ENCODE peak calls at places on chromosomes 5 and 9, in eight cellular contexts. One of them, this sample, is unnamed.

GRCh38 chr5:77356740-77357139 is 135.4 kb downstream of the WDR41 start:
- DNase-seq in keratinocyte: no peak
- DNase-seq in MM.1S: no peak
- DNase-seq in fibroblast of lung: peak
- DNase-seq in astrocyte: peak
- DNase-seq in GM12878: peak
- DNase-seq in IMR-90: peak
- DNase-seq in H9: no peak
- DNase-seq in this sample: no peak

GRCh38 chr5:121489972-121490371 is 361.7 kb upstream of the FTMT start:
- DNase-seq in MM.1S: no peak
- DNase-seq in IMR-90: no peak
- DNase-seq in astrocyte: no peak
- DNase-seq in keratinocyte: no peak
- DNase-seq in GM12878: no peak
- DNase-seq in fibroblast of lung: no peak
- DNase-seq in H9: no peak
- DNase-seq in this sample: no peak

GRCh38 chr9:1429328-1429727 is 379.2 kb downstream of the DMRT2 start:
- DNase-seq in astrocyte: no peak
- DNase-seq in H9: no peak
- DNase-seq in IMR-90: no peak
- DNase-seq in GM12878: no peak
- DNase-seq in fibroblast of lung: no peak
- DNase-seq in MM.1S: no peak
- DNase-seq in keratinocyte: no peak
- DNase-seq in this sample: no peak

GRCh38 chr9:84828101-84828500 is 158.6 kb downstream of the NTRK2 start:
- DNase-seq in GM12878: no peak
- DNase-seq in fibroblast of lung: no peak
- DNase-seq in H9: no peak
- DNase-seq in MM.1S: no peak
- DNase-seq in astrocyte: no peak
- DNase-seq in keratinocyte: no peak
- DNase-seq in IMR-90: no peak
- DNase-seq in this sample: no peak

GRCh38 chr5:138354926-138355378 is 2.5 kb downstream of the KDM3B start:
- DNase-seq in H9: peak
- DNase-seq in fibroblast of lung: peak
- DNase-seq in astrocyte: peak
- DNase-seq in IMR-90: peak
- DNase-seq in keratinocyte: no peak
- DNase-seq in GM12878: peak
- DNase-seq in MM.1S: peak
- DNase-seq in this sample: peak

GRCh38 chr9:81534138-81534865 is 155.0 kb downstream of the TLE1 start:
- DNase-seq in MM.1S: no peak
- DNase-seq in H9: no peak
- DNase-seq in IMR-90: peak
- DNase-seq in fibroblast of lung: no peak
- DNase-seq in GM12878: no peak
- DNase-seq in astrocyte: no peak
- DNase-seq in keratinocyte: peak
- DNase-seq in this sample: peak

GRCh38 chr9:110050925-110051355 is 157.0 kb downstream of the C9orf152 start:
- DNase-seq in H9: no peak
- DNase-seq in keratinocyte: peak
- DNase-seq in MM.1S: peak
- DNase-seq in astrocyte: peak
- DNase-seq in fibroblast of lung: peak
- DNase-seq in IMR-90: peak
- DNase-seq in GM12878: no peak
- DNase-seq in this sample: no peak

GRCh38 chr9:123806829-123807228 is 123.1 kb downstream of the DENND1A start:
- DNase-seq in H9: no peak
- DNase-seq in fibroblast of lung: no peak
- DNase-seq in MM.1S: no peak
- DNase-seq in GM12878: no peak
- DNase-seq in astrocyte: no peak
- DNase-seq in keratinocyte: no peak
- DNase-seq in IMR-90: no peak
- DNase-seq in this sample: no peak

GRCh38 chr5:73691301-73691700 is 65.3 kb downstream of the ARHGEF28 start:
- DNase-seq in MM.1S: no peak
- DNase-seq in GM12878: no peak
- DNase-seq in IMR-90: peak
- DNase-seq in keratinocyte: no peak
- DNase-seq in fibroblast of lung: peak
- DNase-seq in astrocyte: peak
- DNase-seq in H9: no peak
- DNase-seq in this sample: no peak

GRCh38 chr5:147576646-147577535 is 67.0 kb upstream of the DPYSL3 start:
- DNase-seq in MM.1S: peak
- DNase-seq in H9: peak
- DNase-seq in astrocyte: no peak
- DNase-seq in GM12878: no peak
- DNase-seq in IMR-90: peak
- DNase-seq in fibroblast of lung: peak
- DNase-seq in keratinocyte: no peak
- DNase-seq in this sample: peak

GRCh38 chr9:2493106-2493505 is 128.5 kb upstream of the VLDLR start:
- DNase-seq in keratinocyte: no peak
- DNase-seq in astrocyte: peak
- DNase-seq in IMR-90: peak
- DNase-seq in fibroblast of lung: peak
- DNase-seq in H9: no peak
- DNase-seq in MM.1S: no peak
- DNase-seq in GM12878: no peak
- DNase-seq in this sample: no peak

GRCh38 chr5:138955672-138956295 is 80.6 kb upstream of the LRRTM2 start:
- DNase-seq in H9: no peak
- DNase-seq in keratinocyte: no peak
- DNase-seq in fibroblast of lung: no peak
- DNase-seq in GM12878: no peak
- DNase-seq in IMR-90: no peak
- DNase-seq in MM.1S: no peak
- DNase-seq in astrocyte: no peak
- DNase-seq in this sample: no peak

GRCh38 chr9:121545875-121546423 is 46.3 kb upstream of the GGTA1 start:
- DNase-seq in GM12878: no peak
- DNase-seq in keratinocyte: peak
- DNase-seq in fibroblast of lung: peak
- DNase-seq in H9: peak
- DNase-seq in MM.1S: peak
- DNase-seq in astrocyte: peak
- DNase-seq in IMR-90: peak
- DNase-seq in this sample: peak
- H3K9ac ChIP-seq in GM12878: no peak
- H3K9ac ChIP-seq in keratinocyte: no peak
- H3K9ac ChIP-seq in fibroblast of lung: no peak
- H3K9ac ChIP-seq in H9: no peak
- H3K9ac ChIP-seq in MM.1S: peak
- H3K9ac ChIP-seq in astrocyte: peak
- H3K9ac ChIP-seq in IMR-90: peak
- H3K9ac ChIP-seq in this sample: no peak

GRCh38 chr5:142825378-142826089 is 55.4 kb downstream of the ARHGAP26 start:
- DNase-seq in keratinocyte: no peak
- DNase-seq in GM12878: no peak
- DNase-seq in H9: no peak
- DNase-seq in fibroblast of lung: no peak
- DNase-seq in IMR-90: no peak
- DNase-seq in MM.1S: no peak
- DNase-seq in astrocyte: no peak
- DNase-seq in this sample: peak
- H3K9ac ChIP-seq in keratinocyte: no peak
- H3K9ac ChIP-seq in GM12878: no peak
- H3K9ac ChIP-seq in H9: no peak
- H3K9ac ChIP-seq in fibroblast of lung: no peak
- H3K9ac ChIP-seq in IMR-90: no peak
- H3K9ac ChIP-seq in MM.1S: no peak
- H3K9ac ChIP-seq in astrocyte: no peak
- H3K9ac ChIP-seq in this sample: no peak

DNA sequence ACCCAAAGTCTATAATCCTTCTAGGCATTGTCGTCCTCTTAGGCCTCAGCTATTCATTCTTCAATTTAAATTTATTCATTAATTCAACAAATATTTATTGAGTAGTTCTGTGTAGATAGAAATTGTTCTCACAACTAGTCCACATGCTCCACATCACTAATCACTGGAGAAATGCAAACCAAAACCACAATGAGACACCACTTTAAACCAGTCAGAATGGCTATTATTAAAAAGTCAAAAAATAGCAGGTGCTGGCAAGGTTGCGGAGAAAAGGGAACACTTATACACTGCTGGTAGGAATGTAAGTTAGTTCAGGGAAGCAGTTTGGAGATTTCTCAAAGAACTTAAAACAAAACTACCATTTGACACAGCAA is 51.1 kb upstream of the TNFSF15 start:
- DNase-seq in H9: no peak
- DNase-seq in keratinocyte: no peak
- DNase-seq in MM.1S: no peak
- DNase-seq in IMR-90: peak
- DNase-seq in fibroblast of lung: peak
- DNase-seq in GM12878: no peak
- DNase-seq in astrocyte: peak
- DNase-seq in this sample: no peak
- H3K9ac ChIP-seq in H9: no peak
- H3K9ac ChIP-seq in keratinocyte: no peak
- H3K9ac ChIP-seq in MM.1S: no peak
- H3K9ac ChIP-seq in IMR-90: no peak
- H3K9ac ChIP-seq in fibroblast of lung: no peak
- H3K9ac ChIP-seq in GM12878: no peak
- H3K9ac ChIP-seq in astrocyte: no peak
- H3K9ac ChIP-seq in this sample: no peak

GRCh38 chr9:121498487-121499176 is 1.0 kb downstream of the GGTA1 start:
- DNase-seq in IMR-90: peak
- DNase-seq in GM12878: no peak
- DNase-seq in fibroblast of lung: peak
- DNase-seq in keratinocyte: no peak
- DNase-seq in MM.1S: no peak
- DNase-seq in astrocyte: no peak
- DNase-seq in H9: peak
- DNase-seq in this sample: peak
- H3K9ac ChIP-seq in IMR-90: no peak
- H3K9ac ChIP-seq in GM12878: no peak
- H3K9ac ChIP-seq in fibroblast of lung: no peak
- H3K9ac ChIP-seq in keratinocyte: no peak
- H3K9ac ChIP-seq in MM.1S: no peak
- H3K9ac ChIP-seq in astrocyte: no peak
- H3K9ac ChIP-seq in H9: no peak
- H3K9ac ChIP-seq in this sample: no peak

GRCh38 chr5:102483736-102484135 is 15.1 kb downstream of the SLCO6A1 start:
- DNase-seq in astrocyte: no peak
- DNase-seq in GM12878: no peak
- DNase-seq in fibroblast of lung: peak
- DNase-seq in IMR-90: no peak
- DNase-seq in H9: no peak
- DNase-seq in MM.1S: peak
- DNase-seq in keratinocyte: no peak
- DNase-seq in this sample: no peak
- H3K9ac ChIP-seq in astrocyte: no peak
- H3K9ac ChIP-seq in GM12878: no peak
- H3K9ac ChIP-seq in fibroblast of lung: no peak
- H3K9ac ChIP-seq in IMR-90: no peak
- H3K9ac ChIP-seq in H9: no peak
- H3K9ac ChIP-seq in MM.1S: no peak
- H3K9ac ChIP-seq in keratinocyte: no peak
- H3K9ac ChIP-seq in this sample: no peak

GRCh38 chr5:75753182-75753581 is 35.9 kb upstream of the POC5 start:
- DNase-seq in astrocyte: no peak
- DNase-seq in IMR-90: no peak
- DNase-seq in GM12878: no peak
- DNase-seq in keratinocyte: no peak
- DNase-seq in MM.1S: no peak
- DNase-seq in H9: no peak
- DNase-seq in fibroblast of lung: no peak
- DNase-seq in this sample: no peak
- H3K9ac ChIP-seq in astrocyte: no peak
- H3K9ac ChIP-seq in IMR-90: no peak
- H3K9ac ChIP-seq in GM12878: no peak
- H3K9ac ChIP-seq in keratinocyte: no peak
- H3K9ac ChIP-seq in MM.1S: no peak
- H3K9ac ChIP-seq in H9: no peak
- H3K9ac ChIP-seq in fibroblast of lung: no peak
- H3K9ac ChIP-seq in this sample: no peak